ENCODE peak calls at places on chromosomes 7 and 10, in seven cellular contexts. K, D, F, R, X, E and G are unnamed samples.
A peak's percentile ranks its signal among the peaks of the same experiment; 100 is the strongest.

GRCh38 chr10:17075510-17075909 is 54.1 kb downstream of the CUBN start:
- DNase-seq in X (peak; percentile 95), E (no peak), D (peak; percentile 96), F (no peak), K (peak; percentile 95), R (no peak), G (no peak)

GRCh38 chr10:99534456-99534938 is 1.8 kb downstream of the NKX2-3 start:
- DNase-seq in F (no peak), R (no peak), K (no peak), E (no peak), X (no peak), D (no peak), G (no peak)

GRCh38 chr10:74924251-74924954 is 98.0 kb downstream of the KAT6B start:
- DNase-seq in D (peak; percentile 97), X (peak; percentile 92), R (peak; percentile 46), F (no peak), E (no peak), K (peak; percentile 98), G (no peak)

GRCh38 chr10:73413108-73413527 is 740 bp downstream of the ANXA7 start:
- DNase-seq in E (peak; percentile 48), X (no peak), D (no peak), F (peak; percentile 53), R (peak; percentile 67), K (no peak), G (no peak)

GRCh38 chr7:20276705-20277472 is 53.8 kb upstream of the ITGB8 start:
- DNase-seq in E (no peak), K (no peak), F (no peak), R (no peak), D (no peak), X (no peak), G (no peak)

GRCh38 chr7:117113871-117114270 is 160.6 kb downstream of the ST7 start:
- DNase-seq in F (no peak), D (no peak), R (no peak), E (no peak), K (no peak), X (no peak), G (no peak)

GRCh38 chr7:26686448-26686981 is 177.9 kb downstream of the SKAP2 start:
- DNase-seq in K (peak; percentile 97), D (peak; percentile 92), R (peak; percentile 88), X (peak; percentile 79), F (peak; percentile 66), E (peak; percentile 17), G (no peak)

GRCh38 chr7:140342732-140343514 is 55.4 kb downstream of the SLC37A3 start:
- DNase-seq in R (peak; percentile 76), K (peak; percentile 32), E (peak; percentile 58), X (peak; percentile 18), D (peak; percentile 63), F (peak; percentile 73), G (no peak)

GRCh38 chr7:44131173-44132009 is 8.0 kb upstream of the POLD2 start:
- DNase-seq in F (peak; percentile 64), X (no peak), R (peak; percentile 83), K (peak; percentile 42), E (peak; percentile 36), D (no peak), G (no peak)

GRCh38 chr7:114662002-114662677 is 247.5 kb downstream of the FOXP2 start:
- DNase-seq in E (no peak), R (no peak), K (no peak), F (no peak), D (no peak), X (no peak), G (no peak)

GRCh38 chr10:121598261-121599249 is at the start of gene FGFR2:
- DNase-seq in K (peak; percentile 44), D (no peak), X (peak; percentile 66), E (peak; percentile 98), R (peak; percentile 92), F (peak; percentile 88), G (no peak)
- H3K9ac ChIP-seq in K (no peak within 1 kb of the TSS), D (no peak within 1 kb of the TSS), X (peak within 1 kb of the TSS; percentile 34), E (no peak within 1 kb of the TSS), R (peak within 1 kb of the TSS; percentile 78), F (peak within 1 kb of the TSS; percentile 83), G (no peak within 1 kb of the TSS)

GRCh38 chr10:131810036-131810804 is 90.6 kb upstream of the PPP2R2D start:
- DNase-seq in D (no peak), X (no peak), R (no peak), E (no peak), F (peak; percentile 25), K (no peak), G (no peak)

GRCh38 chr10:131812012-131812403 is 88.8 kb upstream of the PPP2R2D start:
- DNase-seq in F (no peak), E (no peak), D (no peak), K (no peak), X (no peak), R (no peak), G (no peak)

GRCh38 chr10:131810805-131811137 is 90.0 kb upstream of the PPP2R2D start:
- DNase-seq in F (no peak), K (no peak), E (no peak), X (no peak), D (no peak), R (no peak), G (no peak)

GRCh38 chr10:131812736-131813604 is 87.8 kb upstream of the PPP2R2D start:
- DNase-seq in D (no peak), F (peak; percentile 21), X (no peak), K (no peak), R (no peak), E (peak; percentile 20), G (no peak)

GRCh38 chr10:131811239-131812011 is 89.4 kb upstream of the PPP2R2D start:
- DNase-seq in F (no peak), R (no peak), K (no peak), D (no peak), X (no peak), E (no peak), G (no peak)
- H3K9ac ChIP-seq in F (no peak overlapping the region), R (no peak overlapping the region), K (no peak overlapping the region), D (no peak overlapping the region), X (no peak overlapping the region), E (no peak overlapping the region), G (no peak overlapping the region)

GRCh38 chr10:89479255-89479654 is 56.1 kb downstream of the SLC16A12 start:
- DNase-seq in X (peak; percentile 7), F (no peak), K (no peak), D (peak; percentile 20), R (no peak), E (no peak), G (no peak)

GRCh38 chr10:89476676-89477075 is 58.7 kb downstream of the SLC16A12 start:
- DNase-seq in E (no peak), K (no peak), F (no peak), R (no peak), D (peak; percentile 12), X (peak; percentile 54), G (no peak)

GRCh38 chr10:89478739-89479116 is 56.7 kb downstream of the SLC16A12 start:
- DNase-seq in D (peak; percentile 75), K (peak; percentile 64), R (peak; percentile 7), X (peak; percentile 56), F (no peak), E (no peak), G (no peak)

GRCh38 chr10:89480047-89480446 is 55.3 kb downstream of the SLC16A12 start:
- DNase-seq in F (no peak), K (peak; percentile 70), R (no peak), E (no peak), X (peak; percentile 70), D (peak; percentile 9), G (no peak)

DNA sequence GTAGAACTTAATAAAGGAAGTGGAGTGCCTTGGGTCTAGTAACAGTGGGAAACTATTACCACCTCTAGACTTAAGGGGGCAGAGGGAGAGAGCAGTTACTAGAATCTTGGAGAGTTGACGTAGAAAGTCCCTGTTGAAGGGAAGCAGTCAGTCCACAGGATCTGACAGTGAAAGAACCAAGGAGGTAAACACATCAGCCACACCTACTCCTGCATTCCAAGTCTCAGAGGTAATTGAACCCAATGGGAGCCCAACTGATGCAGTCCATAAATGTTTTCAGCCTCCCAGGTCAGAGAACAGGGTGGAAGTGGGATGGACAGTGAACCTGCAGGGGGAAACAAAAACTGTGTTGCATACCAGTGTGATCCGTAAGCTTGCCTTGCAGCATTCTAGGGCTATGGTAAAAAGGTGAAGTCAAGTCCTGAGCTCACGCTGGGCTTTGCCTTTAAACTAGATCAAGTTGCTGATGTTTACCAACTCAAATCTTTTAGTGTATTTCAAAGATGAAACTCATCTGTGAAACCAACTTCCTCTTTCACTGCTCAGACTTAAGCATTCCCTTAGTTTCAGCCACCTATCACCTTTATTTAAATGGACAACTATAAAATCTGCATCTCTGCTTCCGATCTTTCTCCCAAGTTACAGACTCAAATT is 57.2 kb downstream of the SLC16A12 start:
- DNase-seq in E (no peak), K (no peak), D (no peak), F (peak; percentile 31), R (peak; percentile 88), X (peak; percentile 9), G (no peak)
- H3K9ac ChIP-seq in E (no peak overlapping the region), K (no peak overlapping the region), D (no peak overlapping the region), F (no peak overlapping the region), R (no peak overlapping the region), X (peak overlapping the region; percentile 83), G (no peak overlapping the region)

GRCh38 chr7:91266067-91266930 is 2.1 kb downstream of the FZD1 start:
- DNase-seq in E (peak; percentile 30), X (peak; percentile 68), D (peak; percentile 47), K (peak; percentile 72), R (no peak), F (peak; percentile 43), G (no peak)

GRCh38 chr7:91266931-91267557 is 2.8 kb downstream of the FZD1 start:
- DNase-seq in F (peak; percentile 41), E (no peak), K (peak; percentile 48), R (no peak), D (no peak), X (peak; percentile 68), G (no peak)

GRCh38 chr7:91264083-91264923 is at the start of gene FZD1:
- DNase-seq in X (peak; percentile 100), K (peak; percentile 99), F (peak; percentile 98), E (peak; percentile 98), R (peak; percentile 99), D (peak; percentile 99), G (peak; percentile 86)

GRCh38 chr7:91264924-91265681 is 870 bp downstream of the FZD1 start:
- DNase-seq in K (peak; percentile 80), D (peak; percentile 74), R (peak; percentile 71), E (peak; percentile 84), X (peak; percentile 78), F (peak; percentile 52), G (no peak)

GRCh38 chr7:91265693-91266066 is 1.4 kb downstream of the FZD1 start:
- DNase-seq in E (no peak), X (peak; percentile 52), R (no peak), F (peak; percentile 39), D (no peak), K (peak; percentile 38), G (no peak)
- H3K9ac ChIP-seq in E (peak overlapping the region; percentile 71), X (peak overlapping the region; percentile 90), R (peak overlapping the region; percentile 54), F (no peak overlapping the region), D (peak overlapping the region; percentile 76), K (peak overlapping the region; percentile 77), G (peak overlapping the region; percentile 87)

DNA sequence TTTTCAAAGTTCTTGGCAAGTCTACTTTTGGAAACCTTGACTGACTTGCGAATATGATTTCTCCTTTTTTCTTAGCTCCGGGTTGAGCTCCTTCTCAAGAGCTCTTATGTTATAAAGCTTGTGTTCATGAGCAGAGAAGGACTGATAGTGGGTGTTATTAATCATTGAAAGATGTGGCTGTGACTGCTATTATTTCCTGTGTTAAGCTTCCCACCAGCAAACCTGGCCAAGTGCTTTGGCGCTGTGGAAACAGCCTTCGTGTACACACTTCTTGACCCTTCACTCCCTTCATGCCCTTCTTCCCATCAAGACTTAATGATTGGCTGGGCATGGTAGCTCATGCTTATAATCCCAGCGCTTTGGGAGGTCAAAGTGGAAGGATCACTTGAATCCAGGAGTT is 98.2 kb downstream of the KIAA1217 start:
- DNase-seq in F (no peak), R (no peak), X (no peak), K (no peak), D (no peak), E (no peak), G (no peak)
- H3K9ac ChIP-seq in F (no peak overlapping the region), R (no peak overlapping the region), X (peak overlapping the region; percentile 33), K (no peak overlapping the region), D (no peak overlapping the region), E (no peak overlapping the region), G (no peak overlapping the region)